ENCODE peak calls at places on chromosomes 6 and 20, in eight cellular contexts. M is MV-4-11; P is HuH-7.5; B is stimulated activated naive CD8-positive, alpha-beta T cell treated with anti-CD3 and anti-CD28 coated beads, Interleukin-15, Interleukin-2, amounts not matched to agents 100 U/mL and 50 U/mL, for 24 hours; Q is GM03348; E is stomach; H is EL; R is mesothelial cell of epicardium. I is an unnamed sample.

GRCh38 chr6:132131777-132132176 is 180.6 kb upstream of the CCN2 start:
- DNase-seq in M (peak), P (no peak), B (no peak), Q (peak), E (no peak), H (peak), R (no peak), I (peak)

GRCh38 chr6:149823013-149823412 is 41.1 kb downstream of the LRP11 start:
- DNase-seq in M (no peak), P (no peak), B (no peak), Q (no peak), E (no peak), H (no peak), R (no peak), I (no peak)

GRCh38 chr20:51547951-51548350 is 5.4 kb upstream of the NFATC2 start:
- DNase-seq in M (no peak), P (no peak), B (no peak), Q (no peak), E (no peak), H (no peak), R (no peak), I (no peak)

GRCh38 chr20:53580376-53581111 is 13.1 kb downstream of the ZNF217 start:
- DNase-seq in M (no peak), P (no peak), B (no peak), Q (peak), E (peak), H (no peak), R (peak), I (no peak)

GRCh38 chr20:50320910-50321796 is 130.5 kb downstream of the CEBPB start:
- DNase-seq in M (peak), P (peak), B (peak), Q (peak), E (peak), H (peak), R (peak), I (peak)

GRCh38 chr20:16922834-16923233 is 174.7 kb downstream of the OTOR start:
- DNase-seq in M (no peak), P (no peak), B (no peak), Q (peak), E (no peak), H (peak), R (no peak), I (no peak)

GRCh38 chr20:53337419-53338101 is 256.1 kb downstream of the ZNF217 start:
- DNase-seq in M (no peak), P (peak), B (no peak), Q (no peak), E (no peak), H (no peak), R (no peak), I (no peak)

GRCh38 chr6:30883743-30884520 is at the start of gene DDR1:
- DNase-seq in M (no peak), P (peak), B (peak), Q (peak), E (peak), H (peak), R (peak), I (peak)

GRCh38 chr20:33697129-33697528 is 10.9 kb upstream of the E2F1 start:
- DNase-seq in M (peak), P (no peak), B (no peak), Q (peak), E (no peak), H (peak), R (no peak), I (no peak)

GRCh38 chr6:111478749-111479148 is 4.3 kb downstream of the REV3L start:
- DNase-seq in M (peak), P (peak), B (no peak), Q (peak), E (no peak), H (peak), R (no peak), I (no peak)

GRCh38 chr6:132354517-132355167 is 46.6 kb downstream of the MOXD1 start:
- DNase-seq in M (peak), P (no peak), B (peak), Q (no peak), E (peak), H (peak), R (no peak), I (no peak)

GRCh38 chr20:15296422-15296821 is 959.0 kb upstream of the FLRT3 start:
- DNase-seq in M (no peak), P (no peak), B (no peak), Q (no peak), E (no peak), H (no peak), R (no peak), I (no peak)

GRCh38 chr20:4088766-4089165 is 73.4 kb upstream of the RNF24 start:
- DNase-seq in M (no peak), P (no peak), B (no peak), Q (no peak), E (no peak), H (no peak), R (no peak), I (no peak)

GRCh38 chr6:3542032-3542640 is 85.3 kb upstream of the SLC22A23 start:
- DNase-seq in M (no peak), P (no peak), B (no peak), Q (no peak), E (no peak), H (no peak), R (no peak), I (no peak)

GRCh38 chr20:52746768-52747167 is 225.4 kb upstream of the TSHZ2 start:
- DNase-seq in M (no peak), P (no peak), B (no peak), Q (no peak), E (no peak), H (no peak), R (no peak), I (no peak)

GRCh38 chr6:168225471-168225901 is 94.1 kb downstream of the DACT2 start:
- DNase-seq in M (no peak), P (no peak), B (no peak), Q (no peak), E (no peak), H (no peak), R (no peak), I (no peak)

GRCh38 chr20:9220874-9221547 is 152.1 kb downstream of the PLCB4 start:
- DNase-seq in M (no peak), P (no peak), B (no peak), Q (peak), E (no peak), H (peak), R (no peak), I (no peak)

GRCh38 chr20:35463455-35464300 is 8.3 kb downstream of the CEP250 start:
- DNase-seq in M (peak), P (peak), B (peak), Q (peak), E (peak), H (peak), R (peak), I (peak)

GRCh38 chr20:9966966-9967365 is 67.8 kb upstream of the ANKEF1 start:
- DNase-seq in M (peak), P (peak), B (no peak), Q (peak), E (no peak), H (peak), R (no peak), I (peak)

GRCh38 chr6:71385111-71385822 is 96.7 kb downstream of the OGFRL1 start:
- DNase-seq in M (no peak), P (no peak), B (no peak), Q (no peak), E (no peak), H (no peak), R (no peak), I (no peak)

GRCh38 chr6:119179842-119180241 is 101.4 kb upstream of the FAM184A start:
- DNase-seq in M (no peak), P (no peak), B (no peak), Q (no peak), E (no peak), H (no peak), R (no peak), I (no peak)

GRCh38 chr6:160520043-160520904 is 143.8 kb downstream of the LPA start:
- DNase-seq in M (peak), P (peak), B (peak), Q (peak), E (peak), H (peak), R (peak), I (peak)

GRCh38 chr20:17868700-17869231 is 99.8 kb downstream of the SNX5 start:
- DNase-seq in M (no peak), P (no peak), B (no peak), Q (no peak), E (no peak), H (no peak), R (no peak), I (no peak)

GRCh38 chr6:37920667-37921066 is 101.1 kb downstream of the ZFAND3 start:
- DNase-seq in M (no peak), P (peak), B (no peak), Q (no peak), E (no peak), H (no peak), R (no peak), I (no peak)

GRCh38 chr6:67009818-67010217 is 1302.8 kb upstream of the EYS start:
- DNase-seq in M (no peak), P (no peak), B (no peak), Q (no peak), E (no peak), H (no peak), R (no peak), I (no peak)

GRCh38 chr20:19067986-19068385 is 144.5 kb upstream of the SLC24A3 start:
- DNase-seq in M (peak), P (no peak), B (no peak), Q (no peak), E (no peak), H (no peak), R (no peak), I (no peak)

GRCh38 chr6:35487653-35488516 is 9.0 kb downstream of the TEAD3 start:
- DNase-seq in M (peak), P (no peak), B (no peak), Q (no peak), E (peak), H (peak), R (no peak), I (no peak)

GRCh38 chr6:21870071-21870729 is 276.6 kb downstream of the SOX4 start:
- DNase-seq in M (no peak), P (no peak), B (no peak), Q (no peak), E (no peak), H (no peak), R (no peak), I (no peak)

GRCh38 chr6:52157301-52157930 is 28.8 kb upstream of the IL17A start:
- DNase-seq in M (no peak), P (no peak), B (peak), Q (no peak), E (no peak), H (peak), R (no peak), I (no peak)

GRCh38 chr6:16706029-16706428 is 55.2 kb downstream of the ATXN1 start:
- DNase-seq in M (no peak), P (no peak), B (no peak), Q (no peak), E (no peak), H (no peak), R (no peak), I (no peak)

GRCh38 chr6:170344631-170345576 is 38.3 kb downstream of the FAM120B start:
- DNase-seq in M (peak), P (no peak), B (peak), Q (peak), E (no peak), H (peak), R (no peak), I (peak)

GRCh38 chr20:57256908-57257307 is 9.5 kb downstream of the BMP7 start:
- DNase-seq in M (no peak), P (no peak), B (no peak), Q (no peak), E (no peak), H (no peak), R (no peak), I (no peak)

GRCh38 chr6:90654166-90654565 is 67.3 kb upstream of the MAP3K7 start:
- DNase-seq in M (no peak), P (no peak), B (no peak), Q (no peak), E (no peak), H (no peak), R (no peak), I (no peak)

GRCh38 chr6:165835410-165835851 is 172.4 kb upstream of the PDE10A start:
- DNase-seq in M (no peak), P (no peak), B (no peak), Q (no peak), E (peak), H (no peak), R (no peak), I (no peak)

GRCh38 chr20:64223526-64224067 is 32.0 kb upstream of the PCMTD2 start:
- DNase-seq in M (no peak), P (no peak), B (no peak), Q (peak), E (no peak), H (no peak), R (peak), I (peak)

GRCh38 chr20:45336530-45337366 is 11.5 kb downstream of the SDC4 start:
- DNase-seq in M (no peak), P (no peak), B (no peak), Q (peak), E (peak), H (peak), R (no peak), I (no peak)

GRCh38 chr6:1077822-1078221 is 234.1 kb upstream of the FOXQ1 start:
- DNase-seq in M (no peak), P (no peak), B (no peak), Q (no peak), E (no peak), H (no peak), R (no peak), I (no peak)